ENCODE peak calls at places on chromosome 18, in eight cellular contexts. One of them, this sample, is unnamed.

GRCh38 chr18:70490008-70490933 is 201.4 kb downstream of the SOCS6 start:
- DNase-seq in A549: no peak
- DNase-seq in kidney epithelial cell: peak; percentile 23
- DNase-seq in WTC11: peak; percentile 18
- DNase-seq in uterus: no peak
- DNase-seq in cardiac fibroblast: peak; percentile 70
- DNase-seq in fibroblast of pulmonary artery: peak; percentile 74
- DNase-seq in astrocyte of the cerebellum: peak; percentile 45
- DNase-seq in this sample: peak; percentile 60

GRCh38 chr18:57705861-57706590 is 84.4 kb upstream of the NARS1 start:
- DNase-seq in A549: no peak
- DNase-seq in kidney epithelial cell: no peak
- DNase-seq in WTC11: no peak
- DNase-seq in uterus: no peak
- DNase-seq in cardiac fibroblast: no peak
- DNase-seq in fibroblast of pulmonary artery: no peak
- DNase-seq in astrocyte of the cerebellum: no peak
- DNase-seq in this sample: no peak

GRCh38 chr18:74499633-74500032 is 3.5 kb downstream of the CNDP2 start:
- DNase-seq in A549: no peak
- DNase-seq in kidney epithelial cell: no peak
- DNase-seq in WTC11: peak; percentile 18
- DNase-seq in uterus: peak; percentile 60
- DNase-seq in cardiac fibroblast: peak; percentile 62
- DNase-seq in fibroblast of pulmonary artery: peak; percentile 69
- DNase-seq in astrocyte of the cerebellum: no peak
- DNase-seq in this sample: peak; percentile 66

GRCh38 chr18:70289351-70290330 is 796 bp downstream of the SOCS6 start:
- DNase-seq in A549: no peak
- DNase-seq in kidney epithelial cell: no peak
- DNase-seq in WTC11: peak; percentile 60
- DNase-seq in uterus: peak; percentile 22
- DNase-seq in cardiac fibroblast: peak; percentile 44
- DNase-seq in fibroblast of pulmonary artery: peak; percentile 44
- DNase-seq in astrocyte of the cerebellum: no peak
- DNase-seq in this sample: peak; percentile 44

GRCh38 chr18:58668897-58669296 is 2.4 kb upstream of the MALT1 start:
- DNase-seq in A549: no peak
- DNase-seq in kidney epithelial cell: peak; percentile 44
- DNase-seq in WTC11: no peak
- DNase-seq in uterus: no peak
- DNase-seq in cardiac fibroblast: no peak
- DNase-seq in fibroblast of pulmonary artery: peak; percentile 33
- DNase-seq in astrocyte of the cerebellum: no peak
- DNase-seq in this sample: no peak

GRCh38 chr18:998976-999375 is 94.3 kb downstream of the ADCYAP1 start:
- DNase-seq in A549: no peak
- DNase-seq in kidney epithelial cell: no peak
- DNase-seq in WTC11: no peak
- DNase-seq in uterus: no peak
- DNase-seq in cardiac fibroblast: no peak
- DNase-seq in fibroblast of pulmonary artery: no peak
- DNase-seq in astrocyte of the cerebellum: no peak
- DNase-seq in this sample: no peak

GRCh38 chr18:24878289-24878688 is 417.9 kb downstream of the HRH4 start:
- DNase-seq in A549: no peak
- DNase-seq in kidney epithelial cell: no peak
- DNase-seq in WTC11: no peak
- DNase-seq in uterus: no peak
- DNase-seq in cardiac fibroblast: peak; percentile 74
- DNase-seq in fibroblast of pulmonary artery: peak; percentile 74
- DNase-seq in astrocyte of the cerebellum: peak; percentile 49
- DNase-seq in this sample: no peak

GRCh38 chr18:44958450-44958849 is 277.8 kb downstream of the SETBP1 start:
- DNase-seq in A549: no peak
- DNase-seq in kidney epithelial cell: no peak
- DNase-seq in WTC11: no peak
- DNase-seq in uterus: no peak
- DNase-seq in cardiac fibroblast: no peak
- DNase-seq in fibroblast of pulmonary artery: no peak
- DNase-seq in astrocyte of the cerebellum: no peak
- DNase-seq in this sample: no peak

GRCh38 chr18:57624988-57625387 is 3.4 kb upstream of the NARS1 start:
- DNase-seq in A549: no peak
- DNase-seq in kidney epithelial cell: peak; percentile 31
- DNase-seq in WTC11: no peak
- DNase-seq in uterus: no peak
- DNase-seq in cardiac fibroblast: no peak
- DNase-seq in fibroblast of pulmonary artery: peak; percentile 26
- DNase-seq in astrocyte of the cerebellum: no peak
- DNase-seq in this sample: no peak

GRCh38 chr18:72820571-72820970 is 47.2 kb downstream of the NETO1 start:
- DNase-seq in A549: no peak
- DNase-seq in kidney epithelial cell: no peak
- DNase-seq in WTC11: no peak
- DNase-seq in uterus: no peak
- DNase-seq in cardiac fibroblast: no peak
- DNase-seq in fibroblast of pulmonary artery: no peak
- DNase-seq in astrocyte of the cerebellum: no peak
- DNase-seq in this sample: no peak

GRCh38 chr18:21682276-21683051 is 22.1 kb downstream of the ABHD3 start:
- DNase-seq in A549: no peak
- DNase-seq in kidney epithelial cell: peak; percentile 70
- DNase-seq in WTC11: no peak
- DNase-seq in uterus: no peak
- DNase-seq in cardiac fibroblast: peak; percentile 81
- DNase-seq in fibroblast of pulmonary artery: peak; percentile 84
- DNase-seq in astrocyte of the cerebellum: peak; percentile 57
- DNase-seq in this sample: no peak

GRCh38 chr18:70641156-70641775 is 352.4 kb downstream of the SOCS6 start:
- DNase-seq in A549: no peak
- DNase-seq in kidney epithelial cell: no peak
- DNase-seq in WTC11: no peak
- DNase-seq in uterus: no peak
- DNase-seq in cardiac fibroblast: no peak
- DNase-seq in fibroblast of pulmonary artery: no peak
- DNase-seq in astrocyte of the cerebellum: no peak
- DNase-seq in this sample: peak; percentile 12

GRCh38 chr18:3758531-3758930 is 308.6 kb downstream of the TGIF1 start:
- DNase-seq in A549: no peak
- DNase-seq in kidney epithelial cell: no peak
- DNase-seq in WTC11: no peak
- DNase-seq in uterus: no peak
- DNase-seq in cardiac fibroblast: peak; percentile 37
- DNase-seq in fibroblast of pulmonary artery: peak; percentile 70
- DNase-seq in astrocyte of the cerebellum: peak; percentile 8
- DNase-seq in this sample: peak; percentile 28

GRCh38 chr18:43935051-43935412 is 657.7 kb upstream of the SYT4 start:
- DNase-seq in A549: no peak
- DNase-seq in kidney epithelial cell: no peak
- DNase-seq in WTC11: no peak
- DNase-seq in uterus: no peak
- DNase-seq in cardiac fibroblast: peak; percentile 38
- DNase-seq in fibroblast of pulmonary artery: peak; percentile 6
- DNase-seq in astrocyte of the cerebellum: peak; percentile 83
- DNase-seq in this sample: no peak

GRCh38 chr18:1865869-1866268 is 705.4 kb downstream of the METTL4 start:
- DNase-seq in A549: no peak
- DNase-seq in kidney epithelial cell: no peak
- DNase-seq in WTC11: no peak
- DNase-seq in uterus: no peak
- DNase-seq in cardiac fibroblast: no peak
- DNase-seq in fibroblast of pulmonary artery: no peak
- DNase-seq in astrocyte of the cerebellum: no peak
- DNase-seq in this sample: no peak

GRCh38 chr18:332721-333513 is 65.1 kb upstream of the THOC1 start:
- DNase-seq in A549: no peak
- DNase-seq in kidney epithelial cell: no peak
- DNase-seq in WTC11: no peak
- DNase-seq in uterus: peak; percentile 56
- DNase-seq in cardiac fibroblast: no peak
- DNase-seq in fibroblast of pulmonary artery: no peak
- DNase-seq in astrocyte of the cerebellum: peak; percentile 27
- DNase-seq in this sample: no peak

GRCh38 chr18:45774065-45774521 is 50.1 kb downstream of the SLC14A1 start:
- DNase-seq in A549: no peak
- DNase-seq in kidney epithelial cell: no peak
- DNase-seq in WTC11: no peak
- DNase-seq in uterus: no peak
- DNase-seq in cardiac fibroblast: peak; percentile 66
- DNase-seq in fibroblast of pulmonary artery: peak; percentile 60
- DNase-seq in astrocyte of the cerebellum: no peak
- DNase-seq in this sample: no peak

GRCh38 chr18:11366410-11366809 is 217.0 kb upstream of the PIEZO2 start:
- DNase-seq in A549: no peak
- DNase-seq in kidney epithelial cell: no peak
- DNase-seq in WTC11: no peak
- DNase-seq in uterus: no peak
- DNase-seq in cardiac fibroblast: peak; percentile 42
- DNase-seq in fibroblast of pulmonary artery: peak; percentile 3
- DNase-seq in astrocyte of the cerebellum: peak; percentile 57
- DNase-seq in this sample: no peak

GRCh38 chr18:46416706-46417638 is 240.0 kb downstream of the LOXHD1 start:
- DNase-seq in A549: no peak
- DNase-seq in kidney epithelial cell: no peak
- DNase-seq in WTC11: no peak
- DNase-seq in uterus: no peak
- DNase-seq in cardiac fibroblast: no peak
- DNase-seq in fibroblast of pulmonary artery: no peak
- DNase-seq in astrocyte of the cerebellum: no peak
- DNase-seq in this sample: no peak

GRCh38 chr18:31819925-31820229 is 59.2 kb upstream of the SLC25A52 start:
- DNase-seq in A549: no peak
- DNase-seq in kidney epithelial cell: no peak
- DNase-seq in WTC11: no peak
- DNase-seq in uterus: no peak
- DNase-seq in cardiac fibroblast: no peak
- DNase-seq in fibroblast of pulmonary artery: no peak
- DNase-seq in astrocyte of the cerebellum: no peak
- DNase-seq in this sample: no peak
- TF ChIP-seq CTCF in A549: no peak
- TF ChIP-seq CTCF in kidney epithelial cell: no peak
- TF ChIP-seq CTCF in WTC11: no peak
- TF ChIP-seq CTCF in uterus: no peak
- TF ChIP-seq CTCF in cardiac fibroblast: no peak
- TF ChIP-seq CTCF in fibroblast of pulmonary artery: no peak
- TF ChIP-seq CTCF in astrocyte of the cerebellum: no peak
- TF ChIP-seq CTCF in this sample: no peak

GRCh38 chr18:31719363-31720006 is 35.1 kb upstream of the B4GALT6 start:
- DNase-seq in A549: no peak
- DNase-seq in kidney epithelial cell: no peak
- DNase-seq in WTC11: no peak
- DNase-seq in uterus: no peak
- DNase-seq in cardiac fibroblast: no peak
- DNase-seq in fibroblast of pulmonary artery: no peak
- DNase-seq in astrocyte of the cerebellum: no peak
- DNase-seq in this sample: no peak
- TF ChIP-seq CTCF in A549: no peak
- TF ChIP-seq CTCF in kidney epithelial cell: no peak
- TF ChIP-seq CTCF in WTC11: no peak
- TF ChIP-seq CTCF in uterus: no peak
- TF ChIP-seq CTCF in cardiac fibroblast: no peak
- TF ChIP-seq CTCF in fibroblast of pulmonary artery: no peak
- TF ChIP-seq CTCF in astrocyte of the cerebellum: no peak
- TF ChIP-seq CTCF in this sample: no peak

GRCh38 chr18:48317781-48318381 is 91.3 kb downstream of the ZBTB7C start:
- DNase-seq in A549: no peak
- DNase-seq in kidney epithelial cell: no peak
- DNase-seq in WTC11: no peak
- DNase-seq in uterus: no peak
- DNase-seq in cardiac fibroblast: no peak
- DNase-seq in fibroblast of pulmonary artery: no peak
- DNase-seq in astrocyte of the cerebellum: no peak
- DNase-seq in this sample: no peak
- TF ChIP-seq CTCF in A549: no peak
- TF ChIP-seq CTCF in kidney epithelial cell: peak; percentile 19
- TF ChIP-seq CTCF in WTC11: no peak
- TF ChIP-seq CTCF in uterus: no peak
- TF ChIP-seq CTCF in cardiac fibroblast: peak; percentile 30
- TF ChIP-seq CTCF in fibroblast of pulmonary artery: peak; percentile 13
- TF ChIP-seq CTCF in astrocyte of the cerebellum: no peak
- TF ChIP-seq CTCF in this sample: peak; percentile 18

GRCh38 chr18:50870138-50870845 is 8.6 kb upstream of the ME2 start:
- DNase-seq in A549: no peak
- DNase-seq in kidney epithelial cell: peak; percentile 75
- DNase-seq in WTC11: no peak
- DNase-seq in uterus: no peak
- DNase-seq in cardiac fibroblast: peak; percentile 39
- DNase-seq in fibroblast of pulmonary artery: peak; percentile 56
- DNase-seq in astrocyte of the cerebellum: no peak
- DNase-seq in this sample: peak; percentile 61

GRCh38 chr18:50869150-50869549 is 9.8 kb upstream of the ME2 start:
- DNase-seq in A549: no peak
- DNase-seq in kidney epithelial cell: no peak
- DNase-seq in WTC11: no peak
- DNase-seq in uterus: no peak
- DNase-seq in cardiac fibroblast: no peak
- DNase-seq in fibroblast of pulmonary artery: no peak
- DNase-seq in astrocyte of the cerebellum: no peak
- DNase-seq in this sample: no peak

GRCh38 chr18:50863840-50864239 is 15.1 kb upstream of the ME2 start:
- DNase-seq in A549: no peak
- DNase-seq in kidney epithelial cell: no peak
- DNase-seq in WTC11: no peak
- DNase-seq in uterus: no peak
- DNase-seq in cardiac fibroblast: no peak
- DNase-seq in fibroblast of pulmonary artery: no peak
- DNase-seq in astrocyte of the cerebellum: no peak
- DNase-seq in this sample: no peak

GRCh38 chr18:50862401-50862800 is 16.5 kb upstream of the ME2 start:
- DNase-seq in A549: no peak
- DNase-seq in kidney epithelial cell: no peak
- DNase-seq in WTC11: no peak
- DNase-seq in uterus: no peak
- DNase-seq in cardiac fibroblast: no peak
- DNase-seq in fibroblast of pulmonary artery: no peak
- DNase-seq in astrocyte of the cerebellum: no peak
- DNase-seq in this sample: no peak

GRCh38 chr18:50866765-50867164 is 12.2 kb upstream of the ME2 start:
- DNase-seq in A549: no peak
- DNase-seq in kidney epithelial cell: no peak
- DNase-seq in WTC11: no peak
- DNase-seq in uterus: no peak
- DNase-seq in cardiac fibroblast: peak; percentile 40
- DNase-seq in fibroblast of pulmonary artery: peak; percentile 38
- DNase-seq in astrocyte of the cerebellum: no peak
- DNase-seq in this sample: no peak
- TF ChIP-seq CTCF in A549: peak; percentile 35
- TF ChIP-seq CTCF in kidney epithelial cell: peak; percentile 19
- TF ChIP-seq CTCF in WTC11: no peak
- TF ChIP-seq CTCF in uterus: no peak
- TF ChIP-seq CTCF in cardiac fibroblast: peak; percentile 8
- TF ChIP-seq CTCF in fibroblast of pulmonary artery: peak; percentile 26
- TF ChIP-seq CTCF in astrocyte of the cerebellum: peak; percentile 27
- TF ChIP-seq CTCF in this sample: no peak

GRCh38 chr18:63844254-63844653 is 43.3 kb upstream of the SERPINB2 start:
- DNase-seq in A549: no peak
- DNase-seq in kidney epithelial cell: no peak
- DNase-seq in WTC11: no peak
- DNase-seq in uterus: no peak
- DNase-seq in cardiac fibroblast: peak; percentile 48
- DNase-seq in fibroblast of pulmonary artery: peak; percentile 50
- DNase-seq in astrocyte of the cerebellum: peak; percentile 19
- DNase-seq in this sample: peak; percentile 6
- TF ChIP-seq CTCF in A549: peak; percentile 43
- TF ChIP-seq CTCF in kidney epithelial cell: peak; percentile 46
- TF ChIP-seq CTCF in WTC11: no peak
- TF ChIP-seq CTCF in uterus: peak; percentile 19
- TF ChIP-seq CTCF in cardiac fibroblast: peak; percentile 39
- TF ChIP-seq CTCF in fibroblast of pulmonary artery: peak; percentile 48
- TF ChIP-seq CTCF in astrocyte of the cerebellum: peak; percentile 55
- TF ChIP-seq CTCF in this sample: peak; percentile 59

GRCh38 chr18:56146565-56146964 is 491.8 kb downstream of the TXNL1 start:
- DNase-seq in A549: no peak
- DNase-seq in kidney epithelial cell: no peak
- DNase-seq in WTC11: no peak
- DNase-seq in uterus: no peak
- DNase-seq in cardiac fibroblast: no peak
- DNase-seq in fibroblast of pulmonary artery: no peak
- DNase-seq in astrocyte of the cerebellum: no peak
- DNase-seq in this sample: no peak
- TF ChIP-seq CTCF in A549: no peak
- TF ChIP-seq CTCF in kidney epithelial cell: no peak
- TF ChIP-seq CTCF in WTC11: no peak
- TF ChIP-seq CTCF in uterus: no peak
- TF ChIP-seq CTCF in cardiac fibroblast: no peak
- TF ChIP-seq CTCF in fibroblast of pulmonary artery: no peak
- TF ChIP-seq CTCF in astrocyte of the cerebellum: no peak
- TF ChIP-seq CTCF in this sample: no peak